ENCODE peak calls at places on chromosomes 13 and 19, in five cellular contexts. One of them, this sample, is unnamed.

GRCh38 chr19:7679017-7679720 is 1.5 kb upstream of the TRAPPC5 start:
- DNase-seq in fibroblast of lung: no peak
- DNase-seq in HS-27A: no peak
- DNase-seq in putamen: peak; percentile 18
- DNase-seq in cardiac muscle cell: no peak
- DNase-seq in this sample: peak; percentile 74

GRCh38 chr13:99614465-99614885 is 113.2 kb downstream of the TM9SF2 start:
- DNase-seq in cardiac muscle cell: peak; percentile 38
- DNase-seq in putamen: no peak
- DNase-seq in fibroblast of lung: no peak
- DNase-seq in HS-27A: no peak
- DNase-seq in this sample: peak; percentile 56

GRCh38 chr19:12784871-12785430 is 6.3 kb upstream of the JUNB start:
- DNase-seq in HS-27A: no peak
- DNase-seq in fibroblast of lung: no peak
- DNase-seq in putamen: no peak
- DNase-seq in cardiac muscle cell: peak; percentile 21
- DNase-seq in this sample: no peak

GRCh38 chr13:98033277-98034247 is 80.1 kb downstream of the IPO5 start:
- DNase-seq in cardiac muscle cell: peak; percentile 69
- DNase-seq in putamen: peak; percentile 22
- DNase-seq in HS-27A: no peak
- DNase-seq in fibroblast of lung: peak; percentile 47
- DNase-seq in this sample: peak; percentile 24

GRCh38 chr13:34421849-34422475 is 520.1 kb upstream of the NBEA start:
- DNase-seq in cardiac muscle cell: no peak
- DNase-seq in fibroblast of lung: no peak
- DNase-seq in putamen: no peak
- DNase-seq in HS-27A: no peak
- DNase-seq in this sample: no peak

GRCh38 chr13:83620535-83621220 is 261.6 kb downstream of the SLITRK1 start:
- DNase-seq in fibroblast of lung: peak; percentile 56
- DNase-seq in putamen: no peak
- DNase-seq in HS-27A: no peak
- DNase-seq in cardiac muscle cell: peak; percentile 46
- DNase-seq in this sample: no peak

GRCh38 chr13:38687246-38688229 is 661 bp downstream of the FREM2 start:
- DNase-seq in fibroblast of lung: peak; percentile 6
- DNase-seq in cardiac muscle cell: peak; percentile 12
- DNase-seq in putamen: no peak
- DNase-seq in HS-27A: no peak
- DNase-seq in this sample: no peak

GRCh38 chr13:39394811-39395685 is 207.9 kb downstream of the LHFPL6 start:
- DNase-seq in HS-27A: no peak
- DNase-seq in fibroblast of lung: peak; percentile 36
- DNase-seq in putamen: no peak
- DNase-seq in cardiac muscle cell: peak; percentile 36
- DNase-seq in this sample: no peak

GRCh38 chr13:114026128-114026880 is 52.4 kb upstream of the C13orf46 start:
- DNase-seq in HS-27A: no peak
- DNase-seq in fibroblast of lung: no peak
- DNase-seq in putamen: no peak
- DNase-seq in cardiac muscle cell: no peak
- DNase-seq in this sample: no peak

GRCh38 chr19:19388568-19389555 is 16.6 kb upstream of the GATAD2A start:
- DNase-seq in putamen: no peak
- DNase-seq in fibroblast of lung: no peak
- DNase-seq in cardiac muscle cell: no peak
- DNase-seq in HS-27A: no peak
- DNase-seq in this sample: no peak

GRCh38 chr19:29926031-29926430 is 16.0 kb upstream of the URI1 start:
- DNase-seq in cardiac muscle cell: no peak
- DNase-seq in HS-27A: no peak
- DNase-seq in putamen: no peak
- DNase-seq in fibroblast of lung: no peak
- DNase-seq in this sample: no peak

GRCh38 chr19:1399079-1399478 is 2.3 kb downstream of the GAMT start:
- DNase-seq in putamen: no peak
- DNase-seq in fibroblast of lung: no peak
- DNase-seq in cardiac muscle cell: no peak
- DNase-seq in HS-27A: no peak
- DNase-seq in this sample: no peak

GRCh38 chr19:51514866-51515481 is 13.4 kb upstream of the SIGLEC12 start:
- DNase-seq in cardiac muscle cell: peak; percentile 72
- DNase-seq in HS-27A: peak; percentile 8
- DNase-seq in putamen: peak; percentile 22
- DNase-seq in fibroblast of lung: peak; percentile 25
- DNase-seq in this sample: peak; percentile 80

GRCh38 chr19:45005787-45006186 is 4.5 kb downstream of the RELB start:
- DNase-seq in fibroblast of lung: no peak
- DNase-seq in HS-27A: no peak
- DNase-seq in cardiac muscle cell: no peak
- DNase-seq in putamen: no peak
- DNase-seq in this sample: no peak

GRCh38 chr13:59211636-59212035 is 952.1 kb downstream of the DIAPH3 start:
- DNase-seq in cardiac muscle cell: no peak
- DNase-seq in HS-27A: no peak
- DNase-seq in putamen: no peak
- DNase-seq in fibroblast of lung: no peak
- DNase-seq in this sample: no peak

GRCh38 chr13:34340534-34340933 is 522.6 kb downstream of the RFC3 start:
- DNase-seq in putamen: no peak
- DNase-seq in HS-27A: no peak
- DNase-seq in fibroblast of lung: peak; percentile 30
- DNase-seq in cardiac muscle cell: peak; percentile 54
- DNase-seq in this sample: no peak

GRCh38 chr13:48750588-48751383 is 97.1 kb downstream of the CYSLTR2 start:
- DNase-seq in cardiac muscle cell: peak; percentile 75
- DNase-seq in fibroblast of lung: peak; percentile 25
- DNase-seq in putamen: no peak
- DNase-seq in HS-27A: no peak
- DNase-seq in this sample: no peak

GRCh38 chr13:106036870-106037269 is 498.6 kb downstream of the EFNB2 start:
- DNase-seq in putamen: no peak
- DNase-seq in HS-27A: no peak
- DNase-seq in cardiac muscle cell: no peak
- DNase-seq in fibroblast of lung: no peak
- DNase-seq in this sample: no peak

GRCh38 chr19:5321066-5321642 is 19.5 kb downstream of the PTPRS start:
- DNase-seq in HS-27A: no peak
- DNase-seq in putamen: no peak
- DNase-seq in fibroblast of lung: no peak
- DNase-seq in cardiac muscle cell: no peak
- DNase-seq in this sample: no peak

GRCh38 chr13:96710166-96710866 is 284.0 kb downstream of the OXGR1 start:
- DNase-seq in HS-27A: no peak
- DNase-seq in cardiac muscle cell: no peak
- DNase-seq in fibroblast of lung: no peak
- DNase-seq in putamen: no peak
- DNase-seq in this sample: no peak

GRCh38 chr13:107807306-107808073 is 407.8 kb downstream of the LIG4 start:
- DNase-seq in HS-27A: no peak
- DNase-seq in cardiac muscle cell: peak; percentile 9
- DNase-seq in putamen: no peak
- DNase-seq in fibroblast of lung: peak; percentile 49
- DNase-seq in this sample: no peak